ENCODE peak calls at places on chromosome 13, in four cellular contexts. A is stimulated activated CD8-positive, alpha-beta memory T cell treated with anti-CD3 and anti-CD28 coated beads, Interleukin-4, amount 100 ng/mL, for 4 hours; P is NCI-H82; Q is activated T-helper 1 cell treated with anti-CD3 and anti-CD28 coated beads, Interleukin-2, amount 50 U/mL, for 16 hours. E is an unnamed sample.

GRCh38 chr13:97971519-97971918 is 18.0 kb downstream of the IPO5 start:
- DNase-seq in A (no peak), P (no peak), Q (no peak), E (no peak)

GRCh38 chr13:110236831-110237261 is 70.1 kb downstream of the COL4A1 start:
- DNase-seq in A (no peak), P (no peak), Q (no peak), E (no peak)

GRCh38 chr13:38213307-38213706 is 136.3 kb upstream of the UFM1 start:
- DNase-seq in A (no peak), P (no peak), Q (no peak), E (no peak)

GRCh38 chr13:108785844-108786243 is 156.4 kb downstream of the MYO16 start:
- DNase-seq in A (no peak), P (peak; percentile 53), Q (no peak), E (peak; percentile 19)

GRCh38 chr13:37303610-37304009 is 198.1 kb upstream of the CSNK1A1L start:
- DNase-seq in A (no peak), P (no peak), Q (no peak), E (peak; percentile 47)

GRCh38 chr13:107117327-107118012 is 549.5 kb upstream of the ARGLU1 start:
- DNase-seq in A (no peak), P (peak; percentile 21), Q (no peak), E (no peak)

GRCh38 chr13:23547000-23547590 is 23.1 kb upstream of the TNFRSF19 start:
- DNase-seq in A (no peak), P (no peak), Q (no peak), E (peak; percentile 38)

GRCh38 chr13:30898721-30899188 is 7.3 kb upstream of the MEDAG start:
- DNase-seq in A (no peak), P (no peak), Q (no peak), E (no peak)

GRCh38 chr13:26727633-26728032 is 33.0 kb downstream of the GPR12 start:
- DNase-seq in A (no peak), P (no peak), Q (no peak), E (no peak)